ENCODE peak calls at places on chromosome 6, in five cellular contexts. One of them, this sample, is unnamed. For H3K9me3, the result is how much of the 10 kb centered on the place peaks cover.

GRCh38 chr6:100078509-100078908 is 84.5 kb upstream of the MCHR2 start:
- DNase-seq in H9: peak
- DNase-seq in neural progenitor cell: peak
- DNase-seq in stomach: no peak
- DNase-seq in cardiac muscle cell: peak
- DNase-seq in this sample: peak

GRCh38 chr6:82681119-82681714 is 317.6 kb downstream of the TPBG start:
- DNase-seq in H9: no peak
- DNase-seq in neural progenitor cell: no peak
- DNase-seq in stomach: no peak
- DNase-seq in cardiac muscle cell: no peak
- DNase-seq in this sample: no peak

GRCh38 chr6:53831081-53831839 is 36.5 kb downstream of the LRRC1 start:
- DNase-seq in H9: no peak
- DNase-seq in neural progenitor cell: no peak
- DNase-seq in stomach: no peak
- DNase-seq in cardiac muscle cell: no peak
- DNase-seq in this sample: no peak

GRCh38 chr6:41428402-41428994 is 93.1 kb downstream of the NCR2 start:
- DNase-seq in H9: no peak
- DNase-seq in neural progenitor cell: peak
- DNase-seq in stomach: peak
- DNase-seq in cardiac muscle cell: peak
- DNase-seq in this sample: no peak

GRCh38 chr6:112037783-112038216 is 16.1 kb upstream of the CCN6 start:
- DNase-seq in H9: no peak
- DNase-seq in neural progenitor cell: no peak
- DNase-seq in stomach: peak
- DNase-seq in cardiac muscle cell: peak
- DNase-seq in this sample: peak

GRCh38 chr6:53492860-53493634 is 51.9 kb downstream of the GCLC start:
- DNase-seq in H9: peak
- DNase-seq in neural progenitor cell: peak
- DNase-seq in stomach: no peak
- DNase-seq in cardiac muscle cell: peak
- DNase-seq in this sample: peak

GRCh38 chr6:6405031-6405430 is 84.6 kb upstream of the F13A1 start:
- DNase-seq in H9: no peak
- DNase-seq in neural progenitor cell: no peak
- DNase-seq in stomach: no peak
- DNase-seq in cardiac muscle cell: no peak
- DNase-seq in this sample: no peak

GRCh38 chr6:46719099-46719498 is 16.1 kb downstream of the PLA2G7 start:
- DNase-seq in H9: no peak
- DNase-seq in neural progenitor cell: no peak
- DNase-seq in stomach: no peak
- DNase-seq in cardiac muscle cell: peak
- DNase-seq in this sample: no peak

GRCh38 chr6:109059591-109060021 is 35.0 kb downstream of the SESN1 start:
- DNase-seq in H9: no peak
- DNase-seq in neural progenitor cell: no peak
- DNase-seq in stomach: no peak
- DNase-seq in cardiac muscle cell: peak
- DNase-seq in this sample: no peak

GRCh38 chr6:101883398-101883975 is 490.0 kb downstream of the GRIK2 start:
- DNase-seq in H9: no peak
- DNase-seq in neural progenitor cell: no peak
- DNase-seq in stomach: no peak
- DNase-seq in cardiac muscle cell: peak
- DNase-seq in this sample: no peak

GRCh38 chr6:30283761-30284160 is 43.0 kb upstream of the TRIM39 start:
- DNase-seq in H9: no peak
- DNase-seq in neural progenitor cell: no peak
- DNase-seq in stomach: no peak
- DNase-seq in cardiac muscle cell: no peak
- DNase-seq in this sample: no peak
- H3K9me3 ChIP-seq in H9: under half
- H3K9me3 ChIP-seq in neural progenitor cell: half or more
- H3K9me3 ChIP-seq in stomach: half or more
- H3K9me3 ChIP-seq in cardiac muscle cell: under half
- H3K9me3 ChIP-seq in this sample: half or more

GRCh38 chr6:116404706-116405105 is 34.0 kb downstream of the DSE start:
- DNase-seq in H9: no peak
- DNase-seq in neural progenitor cell: no peak
- DNase-seq in stomach: no peak
- DNase-seq in cardiac muscle cell: peak
- DNase-seq in this sample: no peak

GRCh38 chr6:116403205-116403604 is 32.5 kb downstream of the DSE start:
- DNase-seq in H9: no peak
- DNase-seq in neural progenitor cell: no peak
- DNase-seq in stomach: no peak
- DNase-seq in cardiac muscle cell: no peak
- DNase-seq in this sample: no peak

GRCh38 chr6:116405147-116405546 is 34.4 kb downstream of the DSE start:
- DNase-seq in H9: no peak
- DNase-seq in neural progenitor cell: peak
- DNase-seq in stomach: no peak
- DNase-seq in cardiac muscle cell: no peak
- DNase-seq in this sample: no peak

GRCh38 chr6:116406678-116407345 is 36.1 kb downstream of the DSE start:
- DNase-seq in H9: no peak
- DNase-seq in neural progenitor cell: no peak
- DNase-seq in stomach: no peak
- DNase-seq in cardiac muscle cell: peak
- DNase-seq in this sample: no peak

GRCh38 chr6:116405663-116406329 is 35.0 kb downstream of the DSE start:
- DNase-seq in H9: peak
- DNase-seq in neural progenitor cell: peak
- DNase-seq in stomach: no peak
- DNase-seq in cardiac muscle cell: peak
- DNase-seq in this sample: peak
- TF ChIP-seq CTCF in H9: no peak
- TF ChIP-seq CTCF in neural progenitor cell: no peak
- TF ChIP-seq CTCF in stomach: no peak
- TF ChIP-seq CTCF in cardiac muscle cell: no peak
- TF ChIP-seq CTCF in this sample: no peak

DNA sequence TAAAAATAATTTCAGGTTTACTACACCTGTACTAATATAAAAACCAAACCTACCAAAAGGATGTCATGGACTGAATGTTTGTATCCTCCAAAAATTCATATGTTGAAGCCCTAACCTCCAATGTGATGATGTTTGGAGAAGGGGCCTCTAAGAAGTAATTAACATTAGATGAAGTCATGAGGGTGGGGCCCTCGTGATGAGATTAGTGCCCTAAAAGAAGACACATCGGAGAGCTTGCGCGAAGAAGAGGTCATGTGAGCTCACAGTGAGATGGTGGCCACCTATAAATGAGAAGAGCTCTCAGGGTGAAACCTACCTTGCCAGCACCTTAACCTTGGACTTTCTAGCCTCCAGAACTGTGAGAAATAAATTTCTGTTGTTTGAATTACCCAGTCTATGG is 20.8 kb downstream of the TULP4 start:
- DNase-seq in H9: no peak
- DNase-seq in neural progenitor cell: no peak
- DNase-seq in stomach: no peak
- DNase-seq in cardiac muscle cell: no peak
- DNase-seq in this sample: no peak
- H3K9me3 ChIP-seq in H9: under half
- H3K9me3 ChIP-seq in neural progenitor cell: under half
- H3K9me3 ChIP-seq in stomach: under half
- H3K9me3 ChIP-seq in cardiac muscle cell: under half
- H3K9me3 ChIP-seq in this sample: under half

GRCh38 chr6:34248727-34249468 is at the start of gene SMIM29:
- DNase-seq in H9: peak
- DNase-seq in neural progenitor cell: peak
- DNase-seq in stomach: peak
- DNase-seq in cardiac muscle cell: peak
- DNase-seq in this sample: peak

GRCh38 chr6:34247481-34248197 is 1.2 kb downstream of the SMIM29 start:
- DNase-seq in H9: peak
- DNase-seq in neural progenitor cell: no peak
- DNase-seq in stomach: no peak
- DNase-seq in cardiac muscle cell: no peak
- DNase-seq in this sample: no peak

GRCh38 chr6:34246249-34246562 is 2.6 kb downstream of the SMIM29 start:
- DNase-seq in H9: no peak
- DNase-seq in neural progenitor cell: no peak
- DNase-seq in stomach: no peak
- DNase-seq in cardiac muscle cell: no peak
- DNase-seq in this sample: no peak

GRCh38 chr6:34248198-34248726 is 544 bp downstream of the SMIM29 start:
- DNase-seq in H9: peak
- DNase-seq in neural progenitor cell: peak
- DNase-seq in stomach: peak
- DNase-seq in cardiac muscle cell: no peak
- DNase-seq in this sample: no peak

GRCh38 chr6:34246563-34247391 is 2.0 kb downstream of the SMIM29 start:
- DNase-seq in H9: peak
- DNase-seq in neural progenitor cell: peak
- DNase-seq in stomach: no peak
- DNase-seq in cardiac muscle cell: peak
- DNase-seq in this sample: peak
- TF ChIP-seq CTCF in H9: peak
- TF ChIP-seq CTCF in neural progenitor cell: peak
- TF ChIP-seq CTCF in stomach: peak
- TF ChIP-seq CTCF in cardiac muscle cell: peak
- TF ChIP-seq CTCF in this sample: peak

DNA sequence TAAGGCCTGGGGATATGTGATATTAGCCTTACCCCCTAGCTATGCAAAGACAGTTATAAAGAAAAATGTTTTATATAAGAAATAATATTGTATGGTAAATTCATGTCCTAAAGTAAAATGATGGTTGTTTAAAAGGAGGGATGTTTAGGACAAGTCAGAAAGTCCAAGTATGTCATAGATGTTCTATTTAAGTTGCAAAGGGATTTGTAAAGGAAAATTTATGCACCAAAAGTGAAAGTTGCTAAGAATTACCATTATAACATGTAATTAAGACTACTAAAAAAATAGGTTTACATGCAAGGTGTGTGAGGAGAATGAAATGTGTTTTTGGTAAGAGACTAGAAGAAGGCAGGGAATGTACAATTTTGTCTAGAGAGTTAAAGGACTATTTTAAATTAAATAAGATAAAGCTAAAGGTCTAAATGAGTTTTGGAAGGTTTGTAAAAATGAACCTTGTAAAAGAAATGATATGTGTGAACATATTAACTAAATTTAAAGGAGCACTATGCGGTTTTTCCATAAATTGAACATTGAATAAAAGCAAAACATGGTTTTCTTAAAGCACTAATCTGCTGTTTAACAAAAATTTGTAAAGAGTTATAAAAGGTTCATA is 22.7 kb upstream of the GOPC start:
- DNase-seq in H9: no peak
- DNase-seq in neural progenitor cell: peak
- DNase-seq in stomach: no peak
- DNase-seq in cardiac muscle cell: no peak
- DNase-seq in this sample: no peak
- H3K9me3 ChIP-seq in H9: under half
- H3K9me3 ChIP-seq in neural progenitor cell: under half
- H3K9me3 ChIP-seq in stomach: under half
- H3K9me3 ChIP-seq in cardiac muscle cell: under half
- H3K9me3 ChIP-seq in this sample: under half

GRCh38 chr6:28896505-28897392 is 27.0 kb downstream of the TRIM27 start:
- DNase-seq in H9: peak
- DNase-seq in neural progenitor cell: peak
- DNase-seq in stomach: peak
- DNase-seq in cardiac muscle cell: peak
- DNase-seq in this sample: peak
- TF ChIP-seq CTCF in H9: peak
- TF ChIP-seq CTCF in neural progenitor cell: peak
- TF ChIP-seq CTCF in stomach: no peak
- TF ChIP-seq CTCF in cardiac muscle cell: no peak
- TF ChIP-seq CTCF in this sample: peak

GRCh38 chr6:106903299-106903698 is 71.2 kb downstream of the CD24 start:
- DNase-seq in H9: no peak
- DNase-seq in neural progenitor cell: no peak
- DNase-seq in stomach: no peak
- DNase-seq in cardiac muscle cell: no peak
- DNase-seq in this sample: no peak
- H3K9me3 ChIP-seq in H9: under half
- H3K9me3 ChIP-seq in neural progenitor cell: under half
- H3K9me3 ChIP-seq in stomach: under half
- H3K9me3 ChIP-seq in cardiac muscle cell: under half
- H3K9me3 ChIP-seq in this sample: under half